ENCODE peak calls at places on chromosomes 16 and 17, in eight cellular contexts. L is pons; I is hepatocyte; X is naive thymus-derived CD8-positive, alpha-beta T cell; N is NCI-H510A; A is AG10803; E is COR-L47; G is NCI-H1694. J is an unnamed sample.

GRCh38 chr16:66603537-66604375 is 748 bp upstream of the CMTM3 start:
- DNase-seq in L (peak), I (peak), X (peak), N (no peak), A (peak), E (peak), G (peak), J (no peak)

GRCh38 chr17:16371742-16372141 is 9.1 kb upstream of the UBB start:
- DNase-seq in L (no peak), I (no peak), X (no peak), N (peak), A (peak), E (no peak), G (no peak), J (peak)

GRCh38 chr16:64305663-64306062 is 816.2 kb downstream of the CDH11 start:
- DNase-seq in L (no peak), I (no peak), X (no peak), N (no peak), A (no peak), E (no peak), G (no peak), J (no peak)

GRCh38 chr16:84730406-84731106 is 30.8 kb downstream of the USP10 start:
- DNase-seq in L (peak), I (peak), X (no peak), N (no peak), A (peak), E (peak), G (no peak), J (peak)

GRCh38 chr16:48318630-48319029 is 66.6 kb downstream of the SIAH1 start:
- DNase-seq in L (peak), I (no peak), X (peak), N (no peak), A (peak), E (no peak), G (no peak), J (no peak)

GRCh38 chr17:54426287-54426886 is 474.3 kb upstream of the TOM1L1 start:
- DNase-seq in L (peak), I (peak), X (no peak), N (no peak), A (no peak), E (peak), G (peak), J (no peak)

GRCh38 chr17:59165933-59166342 is 10.4 kb downstream of the PRR11 start:
- DNase-seq in L (peak), I (peak), X (no peak), N (no peak), A (peak), E (peak), G (peak), J (peak)

GRCh38 chr17:68289936-68290267 is 1.0 kb downstream of the SLC16A6 start:
- DNase-seq in L (no peak), I (no peak), X (no peak), N (no peak), A (no peak), E (no peak), G (no peak), J (no peak)

GRCh38 chr16:54281535-54282201 is 4.9 kb downstream of the IRX3 start:
- DNase-seq in L (no peak), I (peak), X (no peak), N (no peak), A (no peak), E (no peak), G (no peak), J (no peak)

GRCh38 chr16:55444754-55445485 is 34.1 kb upstream of the MMP2 start:
- DNase-seq in L (peak), I (no peak), X (no peak), N (no peak), A (no peak), E (no peak), G (no peak), J (peak)

GRCh38 chr17:55969577-55969976 is 183.7 kb upstream of the ANKFN1 start:
- DNase-seq in L (no peak), I (no peak), X (no peak), N (no peak), A (no peak), E (no peak), G (no peak), J (no peak)